ENCODE peak calls at places on chromosomes 7 and 10, in seven cellular contexts. M, L, C, B, Z, P and R are unnamed samples. For H3K4me1, the result is how much of the 10 kb centered on the place peaks cover.

GRCh38 chr7:115831371-115831770 is 199.2 kb downstream of the TFEC start:
- DNase-seq in L (no peak), M (no peak), B (no peak), Z (no peak), P (no peak), C (no peak), R (no peak)

GRCh38 chr10:44300666-44301649 is 83.9 kb downstream of the CXCL12 start:
- DNase-seq in P (no peak), Z (no peak), C (no peak), L (no peak), B (no peak), M (no peak), R (no peak)

GRCh38 chr10:73865107-73865458 is 9.3 kb downstream of the CAMK2G start:
- DNase-seq in B (no peak), P (no peak), L (no peak), Z (no peak), C (no peak), M (no peak), R (no peak)

GRCh38 chr7:17680026-17680425 is 260.3 kb downstream of the SNX13 start:
- DNase-seq in B (peak), C (no peak), Z (no peak), P (no peak), L (peak), M (no peak), R (no peak)

GRCh38 chr10:81309041-81309552 is 565.9 kb upstream of the NRG3 start:
- DNase-seq in L (no peak), C (no peak), B (no peak), P (no peak), Z (no peak), M (peak), R (no peak)

GRCh38 chr7:803243-803635 is 29.0 kb upstream of the SUN1 start:
- DNase-seq in L (no peak), C (no peak), M (no peak), B (no peak), P (no peak), Z (no peak), R (no peak)

GRCh38 chr7:13778967-13779366 is 210.5 kb downstream of the ETV1 start:
- DNase-seq in C (no peak), Z (no peak), P (no peak), L (peak), B (no peak), M (no peak), R (no peak)

GRCh38 chr10:127928021-127928806 is 21.3 kb downstream of the PTPRE start:
- DNase-seq in L (no peak), M (no peak), Z (no peak), B (peak), P (no peak), C (no peak), R (no peak)

GRCh38 chr7:91940171-91940570 is 491 bp upstream of the AKAP9 start:
- DNase-seq in L (no peak), P (peak), B (peak), M (no peak), C (peak), Z (peak), R (no peak)

GRCh38 chr10:23217471-23217870 is 25.4 kb downstream of the PTF1A start:
- DNase-seq in L (no peak), B (no peak), P (no peak), M (no peak), C (no peak), Z (no peak), R (no peak)

GRCh38 chr7:111266613-111267012 is 175.7 kb downstream of the LRRN3 start:
- DNase-seq in M (no peak), B (peak), L (no peak), Z (no peak), P (no peak), C (no peak), R (no peak)

GRCh38 chr7:84088669-84089278 is 105.8 kb downstream of the SEMA3A start:
- DNase-seq in Z (no peak), B (no peak), P (no peak), L (no peak), C (no peak), M (no peak), R (no peak)

GRCh38 chr7:100884741-100885439 is 4.6 kb downstream of the UFSP1 start:
- DNase-seq in C (peak), M (no peak), P (no peak), B (no peak), L (no peak), Z (no peak), R (no peak)

GRCh38 chr10:22958338-22958737 is 30.5 kb downstream of the ARMC3 start:
- DNase-seq in Z (no peak), P (no peak), L (no peak), B (peak), M (no peak), C (no peak), R (no peak)

GRCh38 chr7:156158693-156159092 is 346.4 kb upstream of the SHH start:
- DNase-seq in B (no peak), Z (no peak), L (no peak), C (no peak), M (no peak), P (no peak), R (no peak)

GRCh38 chr7:140506788-140507464 is 27.6 kb upstream of the MKRN1 start:
- DNase-seq in P (peak), Z (no peak), C (no peak), L (no peak), B (peak), M (no peak), R (no peak)

GRCh38 chr7:148783801-148784527 is 85.3 kb downstream of the CUL1 start:
- DNase-seq in Z (no peak), P (no peak), L (no peak), B (no peak), M (no peak), C (no peak), R (no peak)

GRCh38 chr10:133007360-133007858 is 65.0 kb upstream of the CFAP46 start:
- DNase-seq in B (no peak), L (no peak), C (no peak), P (no peak), Z (no peak), M (no peak), R (no peak)

GRCh38 chr7:4129481-4130122 is 552.5 kb upstream of the FOXK1 start:
- DNase-seq in C (no peak), P (no peak), Z (no peak), M (peak), B (no peak), L (no peak), R (no peak)

GRCh38 chr10:62817120-62817762 is 1.1 kb upstream of the EGR2 start:
- DNase-seq in P (peak), B (peak), L (peak), Z (peak), C (peak), M (peak), R (peak)

GRCh38 chr7:116529250-116529649 is 4.4 kb downstream of the CAV1 start:
- DNase-seq in M (no peak), L (no peak), P (no peak), C (no peak), Z (no peak), B (no peak), R (no peak)

GRCh38 chr7:45625067-45625466 is 50.9 kb downstream of the ADCY1 start:
- DNase-seq in C (no peak), M (no peak), Z (no peak), B (peak), P (no peak), L (no peak), R (no peak)

GRCh38 chr10:68992721-68993440 is 4.3 kb downstream of the KIFBP start:
- DNase-seq in B (peak), M (no peak), Z (no peak), P (peak), C (no peak), L (no peak), R (no peak)

GRCh38 chr10:34286136-34286739 is 528.9 kb downstream of the PARD3 start:
- DNase-seq in L (no peak), P (no peak), C (no peak), B (no peak), Z (no peak), M (no peak), R (no peak)

GRCh38 chr7:114243019-114243507 is 171.6 kb upstream of the FOXP2 start:
- DNase-seq in P (no peak), M (no peak), B (peak), L (no peak), C (no peak), Z (no peak), R (no peak)

GRCh38 chr10:43292745-43293676 is 26.1 kb upstream of the RASGEF1A start:
- DNase-seq in M (no peak), Z (peak), B (peak), C (peak), P (peak), L (peak), R (peak)

GRCh38 chr10:86769991-86770390 is 13.6 kb downstream of the BMPR1A start:
- DNase-seq in P (no peak), Z (no peak), L (no peak), B (no peak), C (no peak), M (no peak), R (no peak)

GRCh38 chr10:71966046-71967004 is 2.1 kb downstream of the CHST3 start:
- DNase-seq in C (no peak), L (no peak), P (no peak), B (no peak), Z (no peak), M (no peak), R (no peak)

GRCh38 chr7:78019457-78020130 is 221.0 kb downstream of the PHTF2 start:
- DNase-seq in C (peak), B (peak), M (peak), L (peak), P (peak), Z (peak), R (peak)

GRCh38 chr10:57880441-57881301 is 387.0 kb downstream of the IPMK start:
- DNase-seq in C (no peak), M (no peak), B (no peak), P (no peak), L (no peak), Z (no peak), R (no peak)

GRCh38 chr7:157807510-157807909 is 470.7 kb downstream of the DNAJB6 start:
- DNase-seq in C (no peak), M (peak), Z (no peak), L (no peak), B (no peak), P (no peak), R (no peak)

GRCh38 chr7:64045301-64046040 is at the start of gene ZNF727:
- DNase-seq in M (peak), C (no peak), L (peak), B (no peak), P (peak), Z (no peak), R (no peak)

GRCh38 chr7:19690736-19691135 is 18.1 kb downstream of the POLR1F start:
- DNase-seq in P (no peak), M (no peak), L (no peak), B (no peak), C (no peak), Z (no peak), R (no peak)

GRCh38 chr7:114375914-114376313 is 38.7 kb upstream of the FOXP2 start:
- DNase-seq in M (no peak), P (no peak), C (no peak), Z (no peak), L (no peak), B (no peak), R (no peak)

GRCh38 chr7:129495987-129496386 is 6.3 kb upstream of the SMKR1 start:
- DNase-seq in L (no peak), C (no peak), Z (no peak), M (no peak), P (no peak), B (no peak), R (no peak)

GRCh38 chr7:157943561-157943960 is 606.8 kb downstream of the DNAJB6 start:
- DNase-seq in P (no peak), B (no peak), C (no peak), M (no peak), Z (no peak), L (no peak), R (no peak)

GRCh38 chr7:69510114-69510513 is 88.2 kb upstream of the AUTS2 start:
- DNase-seq in L (no peak), B (no peak), P (no peak), M (no peak), Z (no peak), C (no peak), R (no peak)

GRCh38 chr7:7183833-7184463 is 1.6 kb downstream of the C1GALT1 start:
- DNase-seq in M (no peak), Z (peak), C (no peak), P (no peak), L (no peak), B (no peak), R (no peak)

GRCh38 chr7:7181519-7182155 is 707 bp upstream of the C1GALT1 start:
- DNase-seq in B (peak), C (peak), M (peak), Z (peak), P (peak), L (peak), R (peak)

GRCh38 chr7:7182156-7183060 is at the start of gene C1GALT1:
- DNase-seq in B (peak), C (peak), P (peak), M (peak), Z (peak), L (peak), R (peak)

GRCh38 chr7:7185382-7185989 is 3.1 kb downstream of the C1GALT1 start:
- DNase-seq in Z (no peak), M (no peak), P (no peak), C (no peak), B (no peak), L (no peak), R (no peak)

DNA sequence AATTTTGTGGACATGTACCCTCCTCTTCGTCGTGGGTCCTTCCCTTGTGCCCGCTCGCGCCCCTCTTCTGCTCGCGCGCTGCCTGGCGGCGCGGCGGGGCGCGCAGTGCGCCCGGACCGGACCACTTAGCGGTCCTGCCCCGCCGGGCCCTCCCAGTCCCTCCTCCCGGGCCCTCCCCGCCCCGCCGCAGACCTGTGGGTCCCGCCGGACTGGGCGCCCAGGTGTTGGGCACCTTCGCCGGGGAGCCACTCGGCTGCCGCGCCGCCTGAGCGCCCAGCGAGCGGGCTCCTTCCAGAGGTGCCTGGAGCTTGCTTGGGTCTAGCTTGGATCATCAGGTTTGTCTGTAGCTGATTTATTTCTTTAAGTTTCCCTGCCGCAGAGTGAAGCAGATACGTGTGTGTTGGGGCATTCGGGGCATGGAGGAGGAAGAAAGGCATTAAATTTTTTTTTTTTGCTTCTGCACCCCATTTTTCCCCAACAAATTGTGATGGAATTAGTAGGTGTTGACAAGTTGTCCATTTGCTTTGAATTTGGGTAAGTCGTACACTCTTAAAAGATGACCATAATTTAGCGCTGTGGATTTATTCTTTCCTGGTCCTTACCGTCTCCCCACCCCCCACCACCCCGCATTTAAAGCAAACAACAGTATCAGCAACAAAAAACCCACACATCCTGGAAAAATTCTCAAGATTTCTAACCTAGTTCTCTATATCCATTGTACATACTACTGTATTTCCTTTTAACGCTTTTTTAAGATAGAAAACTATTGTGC is 903 bp downstream of the C1GALT1 start:
- DNase-seq in M (peak), L (peak), B (peak), P (peak), Z (peak), C (peak), R (peak)
- H3K4me1 ChIP-seq in M (under half), L (under half), B (under half), P (under half), Z (under half), C (half or more), R (under half)

GRCh38 chr7:29482056-29482455 is 81.6 kb upstream of the PRR15 start:
- DNase-seq in B (no peak), C (no peak), P (no peak), M (no peak), Z (no peak), L (no peak), R (no peak)
- H3K4me1 ChIP-seq in B (under half), C (under half), P (under half), M (under half), Z (under half), L (under half), R (under half)

DNA sequence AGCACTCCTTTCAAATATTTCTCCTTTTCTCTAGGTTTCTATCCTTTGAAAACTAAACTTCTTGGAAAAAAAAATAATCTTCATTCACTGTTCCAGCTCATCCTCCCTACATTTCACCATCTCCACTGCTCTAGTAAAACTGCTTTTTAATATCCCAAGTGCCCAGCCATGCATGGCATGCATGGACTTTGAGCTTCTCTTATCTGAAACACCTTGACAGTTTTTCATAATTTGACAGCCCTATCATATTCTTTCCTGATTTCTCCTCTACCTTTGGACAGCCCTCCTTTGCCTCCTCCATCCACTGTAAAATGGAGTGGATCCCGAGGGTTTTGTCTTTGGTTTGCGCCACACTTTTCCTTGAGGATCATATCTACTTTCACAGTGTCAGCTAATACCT is 212.8 kb downstream of the ANK3 start:
- DNase-seq in B (no peak), M (no peak), C (no peak), L (no peak), P (no peak), Z (no peak), R (no peak)
- H3K4me1 ChIP-seq in B (under half), M (under half), C (under half), L (under half), P (under half), Z (under half), R (under half)

DNA sequence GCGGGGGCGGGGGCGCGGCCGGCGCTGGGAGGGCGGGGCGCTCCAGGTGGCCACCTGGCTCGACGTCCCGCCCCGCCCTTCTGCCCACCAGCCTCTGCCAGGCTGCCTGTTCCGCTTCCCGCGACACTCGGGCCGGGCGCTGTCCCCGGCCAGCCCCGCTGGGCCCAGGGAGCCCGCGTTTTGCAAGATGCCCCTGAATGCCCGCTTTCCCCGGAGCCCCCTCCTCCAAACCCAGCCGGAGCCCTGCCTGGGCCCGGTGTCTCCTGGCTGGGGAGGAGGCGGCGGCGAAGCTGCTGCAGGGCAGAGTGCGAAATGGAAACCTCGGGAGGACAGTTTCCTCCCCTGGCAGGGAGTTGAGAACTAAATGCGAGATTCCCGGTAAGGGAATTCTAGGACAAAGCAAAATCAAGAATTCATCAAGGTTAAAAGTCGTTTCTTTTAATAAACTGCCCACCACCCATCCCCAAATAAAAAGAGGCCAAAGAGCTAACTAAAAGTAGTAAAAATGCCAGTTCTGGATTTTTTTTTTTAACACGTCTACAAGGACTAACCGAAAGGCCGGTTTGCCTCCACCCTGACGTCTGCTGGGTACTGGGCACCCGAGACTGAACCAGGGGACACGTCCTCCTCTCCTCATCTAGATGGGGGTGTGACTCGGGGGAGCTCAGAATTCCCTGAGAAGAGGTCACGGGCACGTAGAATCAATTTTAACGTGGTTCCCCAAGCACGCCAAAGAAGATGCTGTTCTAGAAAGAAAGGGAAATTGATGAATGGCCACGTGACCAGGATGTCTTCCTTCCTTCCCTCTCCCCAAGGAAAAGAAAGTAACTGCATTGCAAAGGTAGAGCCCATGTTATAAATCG is 200.4 kb upstream of the NFE2L3 start:
- DNase-seq in L (no peak), Z (no peak), B (peak), P (peak), C (no peak), M (peak), R (no peak)
- H3K4me1 ChIP-seq in L (under half), Z (half or more), B (under half), P (under half), C (under half), M (under half), R (under half)